ENCODE peak calls at places on chromosomes 5 and 9, in nine cellular contexts. One of them, this sample, is unnamed.

GRCh38 chr5:110625376-110625999 is 101.0 kb downstream of the TMEM232 start:
- DNase-seq in ascending aorta: no peak
- DNase-seq in EH: peak
- DNase-seq in fibroblast of pulmonary artery: peak
- DNase-seq in T-cell: no peak
- DNase-seq in 8988T: no peak
- DNase-seq in NCI-H2029 treated with DMSO at 0.1 percent for 48 hours: peak
- DNase-seq in stimulated activated CD4-positive, alpha-beta T cell treated with anti-CD3 and anti-CD28 coated beads, Interleukin-12 subunit alpha, Interleukin-12 subunit beta, amount 100 ng/mL, for 4 hours: no peak
- DNase-seq in NCI-H1694 treated with DMSO at 0.1 percent for 48 hours: peak
- DNase-seq in this sample: peak

GRCh38 chr5:79976759-79977515 is 14.1 kb downstream of the MTX3 start:
- DNase-seq in ascending aorta: no peak
- DNase-seq in 8988T: no peak
- DNase-seq in NCI-H1694 treated with DMSO at 0.1 percent for 48 hours: no peak
- DNase-seq in NCI-H2029 treated with DMSO at 0.1 percent for 48 hours: no peak
- DNase-seq in EH: no peak
- DNase-seq in stimulated activated CD4-positive, alpha-beta T cell treated with anti-CD3 and anti-CD28 coated beads, Interleukin-12 subunit alpha, Interleukin-12 subunit beta, amount 100 ng/mL, for 4 hours: no peak
- DNase-seq in T-cell: no peak
- DNase-seq in fibroblast of pulmonary artery: no peak
- DNase-seq in this sample: no peak

GRCh38 chr9:91197232-91198181 is 164.2 kb downstream of the AUH start:
- DNase-seq in NCI-H1694 treated with DMSO at 0.1 percent for 48 hours: no peak
- DNase-seq in T-cell: no peak
- DNase-seq in 8988T: no peak
- DNase-seq in NCI-H2029 treated with DMSO at 0.1 percent for 48 hours: no peak
- DNase-seq in fibroblast of pulmonary artery: peak
- DNase-seq in ascending aorta: no peak
- DNase-seq in EH: peak
- DNase-seq in stimulated activated CD4-positive, alpha-beta T cell treated with anti-CD3 and anti-CD28 coated beads, Interleukin-12 subunit alpha, Interleukin-12 subunit beta, amount 100 ng/mL, for 4 hours: no peak
- DNase-seq in this sample: peak

GRCh38 chr9:3525088-3525835 is 539 bp downstream of the RFX3 start:
- DNase-seq in EH: no peak
- DNase-seq in NCI-H2029 treated with DMSO at 0.1 percent for 48 hours: no peak
- DNase-seq in 8988T: no peak
- DNase-seq in T-cell: no peak
- DNase-seq in fibroblast of pulmonary artery: peak
- DNase-seq in ascending aorta: no peak
- DNase-seq in stimulated activated CD4-positive, alpha-beta T cell treated with anti-CD3 and anti-CD28 coated beads, Interleukin-12 subunit alpha, Interleukin-12 subunit beta, amount 100 ng/mL, for 4 hours: no peak
- DNase-seq in NCI-H1694 treated with DMSO at 0.1 percent for 48 hours: no peak
- DNase-seq in this sample: no peak

GRCh38 chr9:113609562-113610318 is 146.2 kb downstream of the RGS3 start:
- DNase-seq in stimulated activated CD4-positive, alpha-beta T cell treated with anti-CD3 and anti-CD28 coated beads, Interleukin-12 subunit alpha, Interleukin-12 subunit beta, amount 100 ng/mL, for 4 hours: no peak
- DNase-seq in NCI-H2029 treated with DMSO at 0.1 percent for 48 hours: no peak
- DNase-seq in ascending aorta: no peak
- DNase-seq in T-cell: no peak
- DNase-seq in NCI-H1694 treated with DMSO at 0.1 percent for 48 hours: no peak
- DNase-seq in 8988T: no peak
- DNase-seq in EH: peak
- DNase-seq in fibroblast of pulmonary artery: peak
- DNase-seq in this sample: no peak

GRCh38 chr5:33969572-33970452 is 14.7 kb downstream of the SLC45A2 start:
- DNase-seq in ascending aorta: no peak
- DNase-seq in EH: peak
- DNase-seq in fibroblast of pulmonary artery: peak
- DNase-seq in NCI-H1694 treated with DMSO at 0.1 percent for 48 hours: peak
- DNase-seq in 8988T: peak
- DNase-seq in T-cell: no peak
- DNase-seq in stimulated activated CD4-positive, alpha-beta T cell treated with anti-CD3 and anti-CD28 coated beads, Interleukin-12 subunit alpha, Interleukin-12 subunit beta, amount 100 ng/mL, for 4 hours: no peak
- DNase-seq in NCI-H2029 treated with DMSO at 0.1 percent for 48 hours: no peak
- DNase-seq in this sample: no peak

GRCh38 chr5:66821626-66822429 is 225.6 kb downstream of the MAST4 start:
- DNase-seq in NCI-H1694 treated with DMSO at 0.1 percent for 48 hours: no peak
- DNase-seq in T-cell: no peak
- DNase-seq in EH: no peak
- DNase-seq in fibroblast of pulmonary artery: peak
- DNase-seq in stimulated activated CD4-positive, alpha-beta T cell treated with anti-CD3 and anti-CD28 coated beads, Interleukin-12 subunit alpha, Interleukin-12 subunit beta, amount 100 ng/mL, for 4 hours: peak
- DNase-seq in NCI-H2029 treated with DMSO at 0.1 percent for 48 hours: no peak
- DNase-seq in ascending aorta: no peak
- DNase-seq in 8988T: no peak
- DNase-seq in this sample: no peak

GRCh38 chr5:21121213-21121612 is 1133.2 kb upstream of the CDH18 start:
- DNase-seq in fibroblast of pulmonary artery: no peak
- DNase-seq in EH: no peak
- DNase-seq in T-cell: no peak
- DNase-seq in ascending aorta: no peak
- DNase-seq in stimulated activated CD4-positive, alpha-beta T cell treated with anti-CD3 and anti-CD28 coated beads, Interleukin-12 subunit alpha, Interleukin-12 subunit beta, amount 100 ng/mL, for 4 hours: no peak
- DNase-seq in 8988T: no peak
- DNase-seq in NCI-H1694 treated with DMSO at 0.1 percent for 48 hours: no peak
- DNase-seq in NCI-H2029 treated with DMSO at 0.1 percent for 48 hours: no peak
- DNase-seq in this sample: no peak

GRCh38 chr9:21030389-21031035 is 928 bp downstream of the HACD4 start:
- DNase-seq in stimulated activated CD4-positive, alpha-beta T cell treated with anti-CD3 and anti-CD28 coated beads, Interleukin-12 subunit alpha, Interleukin-12 subunit beta, amount 100 ng/mL, for 4 hours: no peak
- DNase-seq in ascending aorta: no peak
- DNase-seq in NCI-H1694 treated with DMSO at 0.1 percent for 48 hours: no peak
- DNase-seq in EH: peak
- DNase-seq in T-cell: no peak
- DNase-seq in fibroblast of pulmonary artery: peak
- DNase-seq in NCI-H2029 treated with DMSO at 0.1 percent for 48 hours: no peak
- DNase-seq in 8988T: no peak
- DNase-seq in this sample: no peak

GRCh38 chr5:94811341-94811740 is 192.9 kb downstream of the SLF1 start:
- DNase-seq in stimulated activated CD4-positive, alpha-beta T cell treated with anti-CD3 and anti-CD28 coated beads, Interleukin-12 subunit alpha, Interleukin-12 subunit beta, amount 100 ng/mL, for 4 hours: no peak
- DNase-seq in NCI-H1694 treated with DMSO at 0.1 percent for 48 hours: peak
- DNase-seq in ascending aorta: no peak
- DNase-seq in NCI-H2029 treated with DMSO at 0.1 percent for 48 hours: no peak
- DNase-seq in 8988T: no peak
- DNase-seq in T-cell: no peak
- DNase-seq in fibroblast of pulmonary artery: no peak
- DNase-seq in EH: no peak
- DNase-seq in this sample: no peak

GRCh38 chr9:110443878-110444245 is 106.2 kb upstream of the TXNDC8 start:
- DNase-seq in 8988T: no peak
- DNase-seq in NCI-H1694 treated with DMSO at 0.1 percent for 48 hours: no peak
- DNase-seq in stimulated activated CD4-positive, alpha-beta T cell treated with anti-CD3 and anti-CD28 coated beads, Interleukin-12 subunit alpha, Interleukin-12 subunit beta, amount 100 ng/mL, for 4 hours: no peak
- DNase-seq in T-cell: no peak
- DNase-seq in NCI-H2029 treated with DMSO at 0.1 percent for 48 hours: no peak
- DNase-seq in fibroblast of pulmonary artery: peak
- DNase-seq in ascending aorta: no peak
- DNase-seq in EH: peak
- DNase-seq in this sample: no peak

GRCh38 chr5:79605560-79605959 is 6.7 kb upstream of the TENT2 start:
- DNase-seq in ascending aorta: no peak
- DNase-seq in EH: no peak
- DNase-seq in NCI-H2029 treated with DMSO at 0.1 percent for 48 hours: no peak
- DNase-seq in fibroblast of pulmonary artery: no peak
- DNase-seq in T-cell: no peak
- DNase-seq in stimulated activated CD4-positive, alpha-beta T cell treated with anti-CD3 and anti-CD28 coated beads, Interleukin-12 subunit alpha, Interleukin-12 subunit beta, amount 100 ng/mL, for 4 hours: no peak
- DNase-seq in 8988T: no peak
- DNase-seq in NCI-H1694 treated with DMSO at 0.1 percent for 48 hours: no peak
- DNase-seq in this sample: no peak

GRCh38 chr9:4604678-4605095 is 57.4 kb upstream of the PLPP6 start:
- DNase-seq in NCI-H2029 treated with DMSO at 0.1 percent for 48 hours: peak
- DNase-seq in fibroblast of pulmonary artery: peak
- DNase-seq in T-cell: peak
- DNase-seq in ascending aorta: no peak
- DNase-seq in NCI-H1694 treated with DMSO at 0.1 percent for 48 hours: peak
- DNase-seq in 8988T: no peak
- DNase-seq in stimulated activated CD4-positive, alpha-beta T cell treated with anti-CD3 and anti-CD28 coated beads, Interleukin-12 subunit alpha, Interleukin-12 subunit beta, amount 100 ng/mL, for 4 hours: peak
- DNase-seq in EH: peak
- DNase-seq in this sample: peak

GRCh38 chr5:17118631-17119030 is 98.8 kb upstream of the BASP1 start:
- DNase-seq in fibroblast of pulmonary artery: peak
- DNase-seq in NCI-H1694 treated with DMSO at 0.1 percent for 48 hours: no peak
- DNase-seq in EH: peak
- DNase-seq in 8988T: peak
- DNase-seq in ascending aorta: peak
- DNase-seq in T-cell: no peak
- DNase-seq in stimulated activated CD4-positive, alpha-beta T cell treated with anti-CD3 and anti-CD28 coated beads, Interleukin-12 subunit alpha, Interleukin-12 subunit beta, amount 100 ng/mL, for 4 hours: no peak
- DNase-seq in NCI-H2029 treated with DMSO at 0.1 percent for 48 hours: no peak
- DNase-seq in this sample: no peak

GRCh38 chr9:132780230-132781007 is 97.7 kb downstream of the AK8 start:
- DNase-seq in EH: no peak
- DNase-seq in NCI-H1694 treated with DMSO at 0.1 percent for 48 hours: no peak
- DNase-seq in stimulated activated CD4-positive, alpha-beta T cell treated with anti-CD3 and anti-CD28 coated beads, Interleukin-12 subunit alpha, Interleukin-12 subunit beta, amount 100 ng/mL, for 4 hours: no peak
- DNase-seq in fibroblast of pulmonary artery: peak
- DNase-seq in ascending aorta: no peak
- DNase-seq in T-cell: no peak
- DNase-seq in 8988T: no peak
- DNase-seq in NCI-H2029 treated with DMSO at 0.1 percent for 48 hours: no peak
- DNase-seq in this sample: no peak

GRCh38 chr5:135230326-135230925 is 168.6 kb downstream of the MACROH2A1 start:
- DNase-seq in fibroblast of pulmonary artery: peak
- DNase-seq in NCI-H1694 treated with DMSO at 0.1 percent for 48 hours: no peak
- DNase-seq in ascending aorta: peak
- DNase-seq in EH: peak
- DNase-seq in stimulated activated CD4-positive, alpha-beta T cell treated with anti-CD3 and anti-CD28 coated beads, Interleukin-12 subunit alpha, Interleukin-12 subunit beta, amount 100 ng/mL, for 4 hours: no peak
- DNase-seq in T-cell: no peak
- DNase-seq in 8988T: no peak
- DNase-seq in NCI-H2029 treated with DMSO at 0.1 percent for 48 hours: no peak
- DNase-seq in this sample: no peak

GRCh38 chr5:111223790-111224560 is at the start of gene CAMK4:
- DNase-seq in fibroblast of pulmonary artery: peak
- DNase-seq in EH: peak
- DNase-seq in ascending aorta: no peak
- DNase-seq in NCI-H2029 treated with DMSO at 0.1 percent for 48 hours: no peak
- DNase-seq in 8988T: peak
- DNase-seq in stimulated activated CD4-positive, alpha-beta T cell treated with anti-CD3 and anti-CD28 coated beads, Interleukin-12 subunit alpha, Interleukin-12 subunit beta, amount 100 ng/mL, for 4 hours: peak
- DNase-seq in T-cell: peak
- DNase-seq in NCI-H1694 treated with DMSO at 0.1 percent for 48 hours: peak
- DNase-seq in this sample: peak

GRCh38 chr5:5021436-5021835 is 118.7 kb upstream of the ADAMTS16 start:
- DNase-seq in T-cell: no peak
- DNase-seq in ascending aorta: no peak
- DNase-seq in EH: no peak
- DNase-seq in fibroblast of pulmonary artery: no peak
- DNase-seq in NCI-H2029 treated with DMSO at 0.1 percent for 48 hours: no peak
- DNase-seq in 8988T: no peak
- DNase-seq in NCI-H1694 treated with DMSO at 0.1 percent for 48 hours: no peak
- DNase-seq in stimulated activated CD4-positive, alpha-beta T cell treated with anti-CD3 and anti-CD28 coated beads, Interleukin-12 subunit alpha, Interleukin-12 subunit beta, amount 100 ng/mL, for 4 hours: no peak
- DNase-seq in this sample: no peak

GRCh38 chr5:79200573-79201183 is 35.3 kb upstream of the JMY start:
- DNase-seq in stimulated activated CD4-positive, alpha-beta T cell treated with anti-CD3 and anti-CD28 coated beads, Interleukin-12 subunit alpha, Interleukin-12 subunit beta, amount 100 ng/mL, for 4 hours: no peak
- DNase-seq in ascending aorta: no peak
- DNase-seq in fibroblast of pulmonary artery: peak
- DNase-seq in EH: peak
- DNase-seq in 8988T: no peak
- DNase-seq in T-cell: no peak
- DNase-seq in NCI-H1694 treated with DMSO at 0.1 percent for 48 hours: peak
- DNase-seq in NCI-H2029 treated with DMSO at 0.1 percent for 48 hours: no peak
- DNase-seq in this sample: no peak

GRCh38 chr5:109690456-109691247 is 925 bp downstream of the MAN2A1 start:
- DNase-seq in T-cell: peak
- DNase-seq in stimulated activated CD4-positive, alpha-beta T cell treated with anti-CD3 and anti-CD28 coated beads, Interleukin-12 subunit alpha, Interleukin-12 subunit beta, amount 100 ng/mL, for 4 hours: peak
- DNase-seq in fibroblast of pulmonary artery: peak
- DNase-seq in NCI-H1694 treated with DMSO at 0.1 percent for 48 hours: peak
- DNase-seq in EH: peak
- DNase-seq in NCI-H2029 treated with DMSO at 0.1 percent for 48 hours: no peak
- DNase-seq in ascending aorta: no peak
- DNase-seq in 8988T: peak
- DNase-seq in this sample: peak

GRCh38 chr9:20353931-20354652 is 268.2 kb downstream of the MLLT3 start:
- DNase-seq in NCI-H2029 treated with DMSO at 0.1 percent for 48 hours: no peak
- DNase-seq in T-cell: no peak
- DNase-seq in 8988T: no peak
- DNase-seq in fibroblast of pulmonary artery: peak
- DNase-seq in stimulated activated CD4-positive, alpha-beta T cell treated with anti-CD3 and anti-CD28 coated beads, Interleukin-12 subunit alpha, Interleukin-12 subunit beta, amount 100 ng/mL, for 4 hours: no peak
- DNase-seq in NCI-H1694 treated with DMSO at 0.1 percent for 48 hours: no peak
- DNase-seq in EH: peak
- DNase-seq in ascending aorta: no peak
- DNase-seq in this sample: no peak

GRCh38 chr9:125992557-125992956 is 245.4 kb downstream of the PBX3 start:
- DNase-seq in EH: no peak
- DNase-seq in NCI-H1694 treated with DMSO at 0.1 percent for 48 hours: no peak
- DNase-seq in 8988T: no peak
- DNase-seq in ascending aorta: no peak
- DNase-seq in T-cell: no peak
- DNase-seq in NCI-H2029 treated with DMSO at 0.1 percent for 48 hours: no peak
- DNase-seq in fibroblast of pulmonary artery: no peak
- DNase-seq in stimulated activated CD4-positive, alpha-beta T cell treated with anti-CD3 and anti-CD28 coated beads, Interleukin-12 subunit alpha, Interleukin-12 subunit beta, amount 100 ng/mL, for 4 hours: no peak
- DNase-seq in this sample: no peak

GRCh38 chr5:108798866-108799265 is 51.2 kb downstream of the FER start:
- DNase-seq in 8988T: no peak
- DNase-seq in fibroblast of pulmonary artery: peak
- DNase-seq in NCI-H2029 treated with DMSO at 0.1 percent for 48 hours: no peak
- DNase-seq in ascending aorta: no peak
- DNase-seq in EH: peak
- DNase-seq in NCI-H1694 treated with DMSO at 0.1 percent for 48 hours: no peak
- DNase-seq in T-cell: no peak
- DNase-seq in stimulated activated CD4-positive, alpha-beta T cell treated with anti-CD3 and anti-CD28 coated beads, Interleukin-12 subunit alpha, Interleukin-12 subunit beta, amount 100 ng/mL, for 4 hours: no peak
- DNase-seq in this sample: no peak

GRCh38 chr5:98458004-98458403 is 315.5 kb upstream of the RGMB start:
- DNase-seq in ascending aorta: no peak
- DNase-seq in stimulated activated CD4-positive, alpha-beta T cell treated with anti-CD3 and anti-CD28 coated beads, Interleukin-12 subunit alpha, Interleukin-12 subunit beta, amount 100 ng/mL, for 4 hours: no peak
- DNase-seq in NCI-H1694 treated with DMSO at 0.1 percent for 48 hours: no peak
- DNase-seq in EH: peak
- DNase-seq in NCI-H2029 treated with DMSO at 0.1 percent for 48 hours: no peak
- DNase-seq in fibroblast of pulmonary artery: peak
- DNase-seq in 8988T: no peak
- DNase-seq in T-cell: no peak
- DNase-seq in this sample: no peak

GRCh38 chr5:52867809-52868208 is 80.1 kb downstream of the ITGA1 start:
- DNase-seq in NCI-H1694 treated with DMSO at 0.1 percent for 48 hours: no peak
- DNase-seq in ascending aorta: no peak
- DNase-seq in T-cell: no peak
- DNase-seq in fibroblast of pulmonary artery: peak
- DNase-seq in NCI-H2029 treated with DMSO at 0.1 percent for 48 hours: no peak
- DNase-seq in stimulated activated CD4-positive, alpha-beta T cell treated with anti-CD3 and anti-CD28 coated beads, Interleukin-12 subunit alpha, Interleukin-12 subunit beta, amount 100 ng/mL, for 4 hours: no peak
- DNase-seq in EH: peak
- DNase-seq in 8988T: no peak
- DNase-seq in this sample: no peak

GRCh38 chr9:93480728-93481324 is 27.4 kb upstream of the FAM120AOS start:
- DNase-seq in T-cell: no peak
- DNase-seq in ascending aorta: no peak
- DNase-seq in EH: no peak
- DNase-seq in NCI-H1694 treated with DMSO at 0.1 percent for 48 hours: no peak
- DNase-seq in stimulated activated CD4-positive, alpha-beta T cell treated with anti-CD3 and anti-CD28 coated beads, Interleukin-12 subunit alpha, Interleukin-12 subunit beta, amount 100 ng/mL, for 4 hours: no peak
- DNase-seq in fibroblast of pulmonary artery: no peak
- DNase-seq in 8988T: no peak
- DNase-seq in NCI-H2029 treated with DMSO at 0.1 percent for 48 hours: no peak
- DNase-seq in this sample: no peak

GRCh38 chr5:171207256-171207866 is 101.7 kb upstream of the TLX3 start:
- DNase-seq in stimulated activated CD4-positive, alpha-beta T cell treated with anti-CD3 and anti-CD28 coated beads, Interleukin-12 subunit alpha, Interleukin-12 subunit beta, amount 100 ng/mL, for 4 hours: no peak
- DNase-seq in NCI-H2029 treated with DMSO at 0.1 percent for 48 hours: no peak
- DNase-seq in NCI-H1694 treated with DMSO at 0.1 percent for 48 hours: no peak
- DNase-seq in 8988T: no peak
- DNase-seq in EH: peak
- DNase-seq in ascending aorta: no peak
- DNase-seq in fibroblast of pulmonary artery: peak
- DNase-seq in T-cell: no peak
- DNase-seq in this sample: no peak

GRCh38 chr9:101443358-101443757 is 7.8 kb upstream of the ALDOB start:
- DNase-seq in stimulated activated CD4-positive, alpha-beta T cell treated with anti-CD3 and anti-CD28 coated beads, Interleukin-12 subunit alpha, Interleukin-12 subunit beta, amount 100 ng/mL, for 4 hours: no peak
- DNase-seq in 8988T: no peak
- DNase-seq in NCI-H1694 treated with DMSO at 0.1 percent for 48 hours: peak
- DNase-seq in ascending aorta: no peak
- DNase-seq in T-cell: no peak
- DNase-seq in EH: no peak
- DNase-seq in NCI-H2029 treated with DMSO at 0.1 percent for 48 hours: no peak
- DNase-seq in fibroblast of pulmonary artery: no peak
- DNase-seq in this sample: no peak

GRCh38 chr5:111043712-111044506 is 27.6 kb upstream of the TSLP start:
- DNase-seq in 8988T: no peak
- DNase-seq in T-cell: no peak
- DNase-seq in NCI-H1694 treated with DMSO at 0.1 percent for 48 hours: no peak
- DNase-seq in ascending aorta: no peak
- DNase-seq in fibroblast of pulmonary artery: peak
- DNase-seq in NCI-H2029 treated with DMSO at 0.1 percent for 48 hours: no peak
- DNase-seq in stimulated activated CD4-positive, alpha-beta T cell treated with anti-CD3 and anti-CD28 coated beads, Interleukin-12 subunit alpha, Interleukin-12 subunit beta, amount 100 ng/mL, for 4 hours: no peak
- DNase-seq in EH: peak
- DNase-seq in this sample: peak

GRCh38 chr9:81113408-81114124 is 575.8 kb downstream of the TLE1 start:
- DNase-seq in 8988T: no peak
- DNase-seq in ascending aorta: no peak
- DNase-seq in NCI-H2029 treated with DMSO at 0.1 percent for 48 hours: no peak
- DNase-seq in NCI-H1694 treated with DMSO at 0.1 percent for 48 hours: no peak
- DNase-seq in T-cell: no peak
- DNase-seq in fibroblast of pulmonary artery: no peak
- DNase-seq in stimulated activated CD4-positive, alpha-beta T cell treated with anti-CD3 and anti-CD28 coated beads, Interleukin-12 subunit alpha, Interleukin-12 subunit beta, amount 100 ng/mL, for 4 hours: no peak
- DNase-seq in EH: no peak
- DNase-seq in this sample: no peak

GRCh38 chr9:10488937-10489336 is 123.9 kb downstream of the PTPRD start:
- DNase-seq in T-cell: no peak
- DNase-seq in NCI-H2029 treated with DMSO at 0.1 percent for 48 hours: no peak
- DNase-seq in 8988T: no peak
- DNase-seq in fibroblast of pulmonary artery: no peak
- DNase-seq in stimulated activated CD4-positive, alpha-beta T cell treated with anti-CD3 and anti-CD28 coated beads, Interleukin-12 subunit alpha, Interleukin-12 subunit beta, amount 100 ng/mL, for 4 hours: no peak
- DNase-seq in NCI-H1694 treated with DMSO at 0.1 percent for 48 hours: no peak
- DNase-seq in ascending aorta: no peak
- DNase-seq in EH: no peak
- DNase-seq in this sample: no peak

This sample was measured in NCI-H510A treated with DMSO at 0.1 percent for 48 hours.